ENCODE peak calls at places on chromosomes 13 and 19, in nine cellular contexts. H is KBM-7; Q is NCI-H1092; X is HFFc6; P is GM23338; B is CD4-positive, alpha-beta memory T cell; F is GM12891; G is fibroblast of pulmonary artery; K is transverse colon. E is an unnamed sample.

GRCh38 chr19:51366999-51367564 is 894 bp upstream of the ETFB start:
- DNase-seq in H (no peak), G (no peak), X (no peak), Q (no peak), P (no peak), K (peak; percentile 45), B (peak; percentile 44), F (no peak), E (no peak)

GRCh38 chr13:41645313-41645712 is 188.0 kb downstream of the RGCC start:
- DNase-seq in K (no peak), B (no peak), Q (no peak), F (no peak), H (no peak), P (no peak), G (peak; percentile 94), X (peak; percentile 81), E (peak; percentile 94)

GRCh38 chr19:53868091-53868891 is 608 bp downstream of the MYADM start:
- DNase-seq in P (peak; percentile 75), K (peak; percentile 69), X (peak; percentile 64), F (peak; percentile 23), Q (no peak), G (peak; percentile 69), H (no peak), B (peak; percentile 53), E (peak; percentile 54)

GRCh38 chr13:75458696-75459422 is 23.1 kb downstream of the TBC1D4 start:
- DNase-seq in G (no peak), X (no peak), F (peak; percentile 25), H (no peak), P (peak; percentile 40), Q (peak; percentile 62), K (peak; percentile 71), B (no peak), E (no peak)

GRCh38 chr13:99969368-99969933 is 2.1 kb downstream of the ZIC5 start:
- DNase-seq in X (no peak), H (no peak), P (no peak), G (no peak), Q (no peak), K (no peak), B (no peak), F (no peak), E (no peak)

GRCh38 chr19:47854459-47854858 is 4.6 kb upstream of the TPRX2 start:
- DNase-seq in Q (no peak), H (no peak), K (no peak), G (no peak), B (no peak), X (no peak), P (no peak), F (no peak), E (no peak)

GRCh38 chr13:20165417-20166257 is 4.8 kb upstream of the GJA3 start:
- DNase-seq in K (no peak), X (no peak), F (no peak), G (no peak), H (no peak), B (no peak), P (no peak), Q (no peak), E (peak; percentile 48)

GRCh38 chr19:7857727-7858701 is 16.2 kb downstream of the PRR36 start:
- DNase-seq in K (no peak), G (no peak), H (no peak), F (no peak), Q (no peak), X (no peak), P (peak; percentile 93), B (no peak), E (no peak)

GRCh38 chr19:49549045-49549444 is 21.2 kb downstream of the RCN3 start:
- DNase-seq in G (no peak), F (no peak), B (no peak), H (no peak), K (peak; percentile 47), Q (no peak), X (no peak), P (no peak), E (no peak)

GRCh38 chr13:22828081-22828480 is 352.7 kb upstream of the SGCG start:
- DNase-seq in B (no peak), G (no peak), Q (no peak), F (no peak), P (no peak), H (no peak), X (no peak), K (no peak), E (no peak)

GRCh38 chr19:53507523-53508442 is 30.2 kb upstream of the ZNF331 start:
- DNase-seq in P (no peak), H (no peak), X (no peak), K (no peak), Q (no peak), G (no peak), B (no peak), F (no peak), E (no peak)

GRCh38 chr19:2449019-2449418 is 7.7 kb downstream of the LMNB2 start:
- DNase-seq in X (no peak), K (no peak), H (no peak), B (no peak), G (no peak), Q (no peak), P (no peak), F (no peak), E (peak; percentile 44)

GRCh38 chr13:98108330-98108729 is 34.6 kb upstream of the FARP1 start:
- DNase-seq in P (no peak), F (no peak), Q (no peak), G (peak; percentile 36), H (no peak), K (no peak), B (no peak), X (no peak), E (no peak)

E was measured in foreskin fibroblast.